ENCODE peak calls at places on chromosome 9, in ten cellular contexts. G, L, R, U, H, W, F, B, P and T are unnamed samples.

GRCh38 chr9:120916573-120916972 is 10.0 kb downstream of the TRAF1 start:
- DNase-seq in G (no peak), L (no peak), R (peak), U (no peak), H (no peak), W (peak), F (no peak), B (no peak), P (no peak), T (no peak)

GRCh38 chr9:126856326-126856877 is 4.0 kb upstream of the ZBTB34 start:
- DNase-seq in G (no peak), L (no peak), R (no peak), U (no peak), H (no peak), W (no peak), F (no peak), B (no peak), P (no peak), T (no peak)

GRCh38 chr9:7238244-7238637 is 480.5 kb downstream of the KDM4C start:
- DNase-seq in G (no peak), L (no peak), R (no peak), U (no peak), H (no peak), W (no peak), F (no peak), B (no peak), P (no peak), T (no peak)

GRCh38 chr9:135488013-135488330 is 8.4 kb downstream of the PPP1R26 start:
- DNase-seq in G (no peak), L (no peak), R (no peak), U (no peak), H (no peak), W (no peak), F (no peak), B (no peak), P (no peak), T (no peak)

GRCh38 chr9:134317431-134318414 is 8.5 kb upstream of the RXRA start:
- DNase-seq in G (no peak), L (no peak), R (no peak), U (no peak), H (no peak), W (no peak), F (no peak), B (no peak), P (peak), T (no peak)

GRCh38 chr9:93658184-93658925 is 82.0 kb downstream of the PHF2 start:
- DNase-seq in G (no peak), L (no peak), R (no peak), U (no peak), H (no peak), W (peak), F (no peak), B (no peak), P (peak), T (no peak)

GRCh38 chr9:89723696-89724095 is 118.9 kb downstream of the GADD45G start:
- DNase-seq in G (no peak), L (no peak), R (no peak), U (no peak), H (no peak), W (no peak), F (no peak), B (no peak), P (no peak), T (no peak)

GRCh38 chr9:107732781-107733529 is 243.4 kb upstream of the KLF4 start:
- DNase-seq in G (no peak), L (no peak), R (peak), U (no peak), H (no peak), W (peak), F (no peak), B (no peak), P (no peak), T (peak)

GRCh38 chr9:109817846-109818472 is 38.0 kb downstream of the PALM2AKAP2 start:
- DNase-seq in G (no peak), L (peak), R (peak), U (peak), H (peak), W (peak), F (peak), B (peak), P (no peak), T (peak)

GRCh38 chr9:118000581-118000980 is 296.4 kb downstream of the TLR4 start:
- DNase-seq in G (no peak), L (no peak), R (no peak), U (no peak), H (no peak), W (no peak), F (no peak), B (no peak), P (no peak), T (no peak)

GRCh38 chr9:6106576-6107339 is 91.3 kb upstream of the RANBP6 start:
- DNase-seq in G (no peak), L (no peak), R (no peak), U (no peak), H (peak), W (peak), F (no peak), B (peak), P (no peak), T (no peak)

GRCh38 chr9:121299125-121299466 is 31.1 kb downstream of the GSN start:
- DNase-seq in G (no peak), L (no peak), R (no peak), U (no peak), H (no peak), W (no peak), F (no peak), B (no peak), P (peak), T (no peak)

GRCh38 chr9:81737871-81738507 is 48.6 kb upstream of the TLE1 start:
- DNase-seq in G (no peak), L (peak), R (peak), U (peak), H (peak), W (no peak), F (peak), B (no peak), P (no peak), T (peak)

GRCh38 chr9:71921190-71921814 is 9.9 kb downstream of the C9orf85 start:
- DNase-seq in G (no peak), L (no peak), R (no peak), U (no peak), H (no peak), W (no peak), F (no peak), B (no peak), P (no peak), T (no peak)

GRCh38 chr9:112562235-112562958 is 75.8 kb downstream of the KIAA1958 start:
- DNase-seq in G (no peak), L (no peak), R (no peak), U (no peak), H (no peak), W (no peak), F (no peak), B (no peak), P (no peak), T (no peak)

GRCh38 chr9:128920381-128921058 is at the start of gene PHYHD1:
- DNase-seq in G (no peak), L (no peak), R (no peak), U (no peak), H (no peak), W (peak), F (no peak), B (no peak), P (peak), T (no peak)

GRCh38 chr9:33813712-33814641 is 3.0 kb upstream of the UBE2R2 start:
- DNase-seq in G (no peak), L (no peak), R (peak), U (peak), H (peak), W (no peak), F (no peak), B (peak), P (no peak), T (peak)

GRCh38 chr9:133774799-133775198 is 36.6 kb upstream of the SARDH start:
- DNase-seq in G (no peak), L (no peak), R (no peak), U (no peak), H (no peak), W (no peak), F (no peak), B (no peak), P (peak), T (no peak)

GRCh38 chr9:121674952-121675351 is 23.5 kb downstream of the DAB2IP start:
- DNase-seq in G (no peak), L (no peak), R (no peak), U (no peak), H (no peak), W (peak), F (no peak), B (no peak), P (no peak), T (no peak)

GRCh38 chr9:107439991-107440456 is 49.5 kb downstream of the KLF4 start:
- DNase-seq in G (no peak), L (no peak), R (no peak), U (no peak), H (no peak), W (no peak), F (no peak), B (peak), P (no peak), T (no peak)

GRCh38 chr9:673966-674526 is 167.5 kb upstream of the DMRT1 start:
- DNase-seq in G (no peak), L (no peak), R (no peak), U (no peak), H (no peak), W (no peak), F (no peak), B (peak), P (no peak), T (no peak)

GRCh38 chr9:98427491-98427890 is 172.0 kb upstream of the TBC1D2 start:
- DNase-seq in G (no peak), L (no peak), R (peak), U (no peak), H (no peak), W (no peak), F (no peak), B (no peak), P (no peak), T (no peak)

GRCh38 chr9:125475385-125475784 is 213.8 kb downstream of the GAPVD1 start:
- DNase-seq in G (no peak), L (no peak), R (no peak), U (no peak), H (no peak), W (no peak), F (no peak), B (no peak), P (peak), T (no peak)

GRCh38 chr9:125476645-125477044 is 215.0 kb downstream of the GAPVD1 start:
- DNase-seq in G (no peak), L (no peak), R (no peak), U (no peak), H (no peak), W (no peak), F (no peak), B (no peak), P (no peak), T (no peak)

GRCh38 chr9:125470767-125471580 is 209.3 kb downstream of the GAPVD1 start:
- DNase-seq in G (no peak), L (no peak), R (no peak), U (no peak), H (no peak), W (no peak), F (no peak), B (no peak), P (no peak), T (no peak)

GRCh38 chr9:125472562-125472925 is 210.9 kb downstream of the GAPVD1 start:
- DNase-seq in G (no peak), L (no peak), R (no peak), U (no peak), H (no peak), W (no peak), F (no peak), B (no peak), P (no peak), T (no peak)

DNA sequence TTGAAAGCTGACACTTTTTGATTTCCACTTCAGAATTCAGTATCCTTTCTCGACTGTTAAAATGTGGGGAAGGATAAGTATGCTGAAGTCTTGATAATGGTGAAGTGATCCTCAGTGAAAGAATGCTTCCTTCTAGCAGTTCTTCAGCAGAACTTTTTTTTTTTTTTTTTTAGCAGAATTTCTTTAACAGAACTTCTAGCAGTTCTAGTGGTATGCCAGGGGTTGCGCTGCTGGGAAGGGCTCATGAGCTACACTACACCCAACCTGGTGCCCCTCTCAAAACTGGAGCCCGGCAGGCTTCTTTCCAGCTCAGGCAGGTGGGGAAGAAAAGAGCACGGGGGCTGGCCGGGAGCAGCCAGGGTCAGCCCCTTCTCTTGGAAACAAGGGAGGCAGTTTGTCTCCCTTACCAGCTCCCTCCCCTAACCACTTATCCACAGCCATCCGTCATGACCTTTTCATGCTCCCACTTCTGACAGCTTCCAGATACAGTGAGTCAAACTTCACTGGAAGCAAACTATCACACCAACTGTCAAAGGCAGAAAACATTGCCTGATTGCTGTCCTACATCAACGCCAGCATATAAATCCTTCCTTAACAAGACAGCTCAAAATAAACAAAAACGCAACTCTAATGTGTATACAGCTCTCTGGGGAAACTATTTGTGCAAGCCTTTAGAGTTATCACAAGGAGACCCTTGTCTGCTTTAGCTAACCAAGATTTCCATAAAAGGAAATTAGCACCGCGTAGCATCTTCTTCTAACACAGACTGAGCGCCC is 211.5 kb downstream of the GAPVD1 start:
- DNase-seq in G (no peak), L (peak), R (peak), U (no peak), H (no peak), W (no peak), F (peak), B (peak), P (no peak), T (no peak)
- H3K4me3 ChIP-seq in G (no peak), L (no peak), R (no peak), U (no peak), H (no peak), W (no peak), F (peak), B (no peak), P (no peak), T (no peak)

DNA sequence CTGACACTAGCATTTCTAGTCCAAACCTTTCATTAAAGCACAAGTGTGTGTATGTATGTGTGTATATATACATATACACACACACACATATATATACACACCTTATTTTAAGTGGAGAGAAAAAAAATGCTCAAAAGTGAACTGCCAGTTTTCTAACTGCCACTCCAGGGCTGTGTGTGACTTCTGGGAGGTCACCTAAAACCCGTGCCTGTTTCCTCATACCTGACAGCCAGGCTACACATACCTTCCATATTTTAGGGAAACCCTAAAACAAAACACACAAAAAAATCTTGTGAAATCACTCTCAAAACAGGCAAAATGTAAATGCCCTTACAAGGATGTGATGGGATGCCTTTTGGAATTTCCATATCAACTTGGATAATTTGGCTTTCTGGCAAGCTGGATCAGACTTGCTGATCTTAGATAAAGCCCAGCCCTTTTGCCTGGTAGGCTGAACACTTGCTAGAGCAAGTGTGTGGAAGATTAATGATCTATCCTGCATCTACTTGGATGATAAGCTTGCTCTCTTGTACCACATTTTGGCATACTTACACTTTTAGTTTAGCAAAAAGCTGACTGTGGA is 127.9 kb downstream of the GNAQ start:
- DNase-seq in G (no peak), L (no peak), R (no peak), U (no peak), H (no peak), W (no peak), F (no peak), B (no peak), P (no peak), T (no peak)
- H3K4me3 ChIP-seq in G (no peak), L (no peak), R (no peak), U (no peak), H (no peak), W (no peak), F (no peak), B (no peak), P (no peak), T (no peak)

GRCh38 chr9:70058569-70059161 is 15.0 kb downstream of the MAMDC2 start:
- DNase-seq in G (no peak), L (no peak), R (no peak), U (no peak), H (no peak), W (no peak), F (no peak), B (no peak), P (no peak), T (no peak)
- H3K4me3 ChIP-seq in G (no peak), L (no peak), R (no peak), U (no peak), H (no peak), W (no peak), F (no peak), B (no peak), P (no peak), T (no peak)

GRCh38 chr9:13970426-13970825 is 343.5 kb downstream of the NFIB start:
- DNase-seq in G (no peak), L (no peak), R (no peak), U (no peak), H (no peak), W (peak), F (no peak), B (no peak), P (no peak), T (no peak)
- H3K4me3 ChIP-seq in G (no peak), L (no peak), R (no peak), U (no peak), H (no peak), W (no peak), F (no peak), B (no peak), P (no peak), T (no peak)

DNA sequence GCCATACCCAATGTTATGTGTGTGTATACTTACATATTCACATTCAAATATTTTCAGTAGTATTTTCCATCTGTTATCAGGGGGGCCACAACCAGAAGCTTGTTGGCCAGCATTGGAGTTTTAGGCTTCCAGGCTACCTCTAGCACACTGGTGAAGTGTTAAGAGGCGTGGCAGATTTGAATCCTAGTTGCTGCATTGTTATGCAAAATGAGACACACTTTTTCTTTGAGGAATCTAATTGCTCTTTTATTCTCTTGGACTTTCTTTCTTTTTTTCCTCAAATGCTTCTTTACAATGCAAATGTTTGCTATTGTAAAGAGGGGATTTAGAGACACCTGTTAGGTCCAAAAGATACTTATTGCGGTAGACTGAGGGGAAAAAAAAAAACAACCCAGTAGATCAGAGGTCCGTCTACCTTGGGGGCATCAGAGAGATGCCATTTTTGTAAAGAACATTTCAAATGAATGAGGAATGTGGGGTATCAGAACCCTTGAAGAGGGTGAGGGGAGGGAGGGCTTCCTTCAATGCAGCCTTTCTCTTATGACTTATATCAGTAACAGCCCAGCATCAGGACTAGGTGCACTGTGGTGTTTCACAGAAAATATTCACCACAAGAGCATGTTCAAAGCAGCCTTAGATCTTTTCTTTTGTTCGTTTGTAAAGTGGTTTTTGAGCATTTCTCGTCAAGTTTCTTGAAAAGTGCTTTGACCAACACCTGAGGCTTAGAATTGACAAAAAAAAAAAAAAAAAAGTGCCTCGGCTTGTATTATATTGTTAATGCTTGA is 3.8 kb downstream of the SMARCA2 start:
- DNase-seq in G (no peak), L (no peak), R (no peak), U (no peak), H (no peak), W (no peak), F (no peak), B (peak), P (no peak), T (no peak)
- H3K4me3 ChIP-seq in G (peak), L (peak), R (no peak), U (peak), H (peak), W (peak), F (peak), B (no peak), P (peak), T (peak)

GRCh38 chr9:111271481-111272080 is 58.4 kb downstream of the OR2K2 start:
- DNase-seq in G (no peak), L (no peak), R (no peak), U (no peak), H (no peak), W (no peak), F (no peak), B (no peak), P (no peak), T (no peak)

GRCh38 chr9:111272571-111272970 is 57.5 kb downstream of the OR2K2 start:
- DNase-seq in G (no peak), L (no peak), R (no peak), U (no peak), H (no peak), W (no peak), F (no peak), B (peak), P (no peak), T (no peak)

GRCh38 chr9:111271047-111271446 is 59.0 kb downstream of the OR2K2 start:
- DNase-seq in G (no peak), L (no peak), R (no peak), U (no peak), H (no peak), W (no peak), F (no peak), B (no peak), P (no peak), T (no peak)

GRCh38 chr9:111274737-111275136 is 55.3 kb downstream of the OR2K2 start:
- DNase-seq in G (no peak), L (no peak), R (no peak), U (no peak), H (no peak), W (no peak), F (no peak), B (no peak), P (no peak), T (no peak)

DNA sequence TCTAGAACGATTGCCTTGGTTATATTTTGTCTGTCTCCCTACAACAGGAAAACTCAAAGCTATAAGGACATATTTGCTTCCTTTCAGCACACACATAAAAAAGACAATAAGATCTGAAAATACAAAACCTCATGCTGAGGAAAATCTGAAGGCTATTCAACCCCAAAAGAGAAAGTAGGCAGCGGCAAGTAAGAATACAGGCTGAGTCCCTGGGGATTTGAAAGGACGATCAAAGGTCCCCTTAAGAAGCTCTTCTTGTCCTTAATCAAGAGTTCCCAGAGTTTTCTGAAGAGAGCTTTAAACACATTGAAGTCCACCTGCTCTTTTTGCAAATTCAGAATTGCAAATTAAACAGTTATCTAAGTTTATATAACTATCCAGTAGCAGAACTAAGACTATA is 53.3 kb downstream of the OR2K2 start:
- DNase-seq in G (no peak), L (no peak), R (no peak), U (no peak), H (no peak), W (no peak), F (no peak), B (peak), P (no peak), T (no peak)
- H3K4me3 ChIP-seq in G (no peak), L (no peak), R (no peak), U (no peak), H (no peak), W (no peak), F (no peak), B (no peak), P (peak), T (no peak)